ENCODE peak calls at places on chromosomes 13 and 19, in ten cellular contexts. T, R, G, N, J, I, Y, X, P and M are unnamed samples.

GRCh38 chr19:1417145-1417544 is 9.8 kb downstream of the DAZAP1 start:
- DNase-seq in T (no peak), R (no peak), G (no peak), N (no peak), J (no peak), I (no peak), Y (no peak), X (no peak), P (no peak), M (no peak)

GRCh38 chr13:113447596-113447995 is 5.7 kb downstream of the ADPRHL1 start:
- DNase-seq in T (no peak), R (no peak), G (no peak), N (no peak), J (no peak), I (no peak), Y (no peak), X (no peak), P (no peak), M (no peak)

GRCh38 chr19:5112681-5113080 is 143.8 kb downstream of the KDM4B start:
- DNase-seq in T (no peak), R (no peak), G (no peak), N (no peak), J (no peak), I (no peak), Y (no peak), X (no peak), P (no peak), M (no peak)

GRCh38 chr13:25490236-25490635 is 118.5 kb downstream of the ATP8A2 start:
- DNase-seq in T (no peak), R (no peak), G (no peak), N (no peak), J (no peak), I (no peak), Y (no peak), X (no peak), P (no peak), M (no peak)

GRCh38 chr13:24271611-24272451 is 37.5 kb upstream of the C1QTNF9 start:
- DNase-seq in T (no peak), R (peak), G (no peak), N (peak), J (peak), I (peak), Y (no peak), X (peak), P (peak), M (peak)

GRCh38 chr13:90686438-90686837 is 661.0 kb upstream of the MIR17HG start:
- DNase-seq in T (no peak), R (no peak), G (no peak), N (peak), J (peak), I (peak), Y (no peak), X (no peak), P (no peak), M (peak)

GRCh38 chr19:35905178-35905727 is 2.8 kb downstream of the TYROBP start:
- DNase-seq in T (no peak), R (no peak), G (no peak), N (no peak), J (no peak), I (peak), Y (no peak), X (no peak), P (no peak), M (no peak)

GRCh38 chr13:100090861-100091260 is 2.0 kb downstream of the PCCA start:
- DNase-seq in T (peak), R (no peak), G (no peak), N (no peak), J (no peak), I (no peak), Y (no peak), X (no peak), P (no peak), M (no peak)

GRCh38 chr13:27857271-27857670 is 62.5 kb upstream of the PDX1 start:
- DNase-seq in T (peak), R (no peak), G (no peak), N (no peak), J (no peak), I (no peak), Y (no peak), X (no peak), P (no peak), M (no peak)

GRCh38 chr19:55166530-55167268 is at the start of gene DNAAF3:
- DNase-seq in T (peak), R (peak), G (peak), N (peak), J (peak), I (peak), Y (peak), X (no peak), P (peak), M (peak)

GRCh38 chr13:107715496-107715895 is 499.8 kb downstream of the LIG4 start:
- DNase-seq in T (no peak), R (no peak), G (no peak), N (no peak), J (no peak), I (no peak), Y (no peak), X (no peak), P (no peak), M (no peak)

GRCh38 chr13:60230593-60230992 is 66.9 kb upstream of the DIAPH3 start:
- DNase-seq in T (no peak), R (no peak), G (no peak), N (no peak), J (peak), I (no peak), Y (no peak), X (no peak), P (no peak), M (no peak)

GRCh38 chr13:74555291-74556001 is 421.2 kb upstream of the KLF12 start:
- DNase-seq in T (peak), R (no peak), G (no peak), N (no peak), J (no peak), I (no peak), Y (no peak), X (no peak), P (no peak), M (no peak)

GRCh38 chr13:35781044-35781443 is 304.6 kb upstream of the MAB21L1 start:
- DNase-seq in T (no peak), R (no peak), G (no peak), N (no peak), J (no peak), I (no peak), Y (no peak), X (no peak), P (no peak), M (no peak)

GRCh38 chr13:113582841-113583631 is 1.5 kb upstream of the TFDP1 start:
- DNase-seq in T (no peak), R (peak), G (no peak), N (no peak), J (no peak), I (no peak), Y (no peak), X (no peak), P (no peak), M (no peak)